ENCODE peak calls at places on chromosome 20, in four cellular contexts. Y, R, G and P are unnamed samples. For H3K4me1, the result is how much of the 10 kb centered on the place peaks cover.

GRCh38 chr20:46406986-46407670 is 713 bp upstream of the ELMO2 start:
- DNase-seq in Y (no peak), R (peak), G (peak), P (peak)

GRCh38 chr20:63522091-63522868 is 1.7 kb downstream of the PPDPF start:
- DNase-seq in Y (no peak), R (no peak), G (no peak), P (no peak)

GRCh38 chr20:57188576-57189079 is 77.8 kb downstream of the BMP7 start:
- DNase-seq in Y (no peak), R (no peak), G (no peak), P (no peak)

GRCh38 chr20:51412333-51412761 is 130.2 kb downstream of the NFATC2 start:
- DNase-seq in Y (peak), R (peak), G (no peak), P (peak)

GRCh38 chr20:63288581-63289251 is 4.3 kb upstream of the COL20A1 start:
- DNase-seq in Y (no peak), R (no peak), G (peak), P (no peak)

GRCh38 chr20:44092551-44093248 is 94.3 kb downstream of the JPH2 start:
- DNase-seq in Y (peak), R (no peak), G (no peak), P (peak)

GRCh38 chr20:18416478-18416877 is 50.4 kb downstream of the DZANK1 start:
- DNase-seq in Y (no peak), R (no peak), G (no peak), P (no peak)

GRCh38 chr20:1465470-1466210 is 1.0 kb downstream of the NSFL1C start:
- DNase-seq in Y (no peak), R (no peak), G (no peak), P (no peak)

DNA sequence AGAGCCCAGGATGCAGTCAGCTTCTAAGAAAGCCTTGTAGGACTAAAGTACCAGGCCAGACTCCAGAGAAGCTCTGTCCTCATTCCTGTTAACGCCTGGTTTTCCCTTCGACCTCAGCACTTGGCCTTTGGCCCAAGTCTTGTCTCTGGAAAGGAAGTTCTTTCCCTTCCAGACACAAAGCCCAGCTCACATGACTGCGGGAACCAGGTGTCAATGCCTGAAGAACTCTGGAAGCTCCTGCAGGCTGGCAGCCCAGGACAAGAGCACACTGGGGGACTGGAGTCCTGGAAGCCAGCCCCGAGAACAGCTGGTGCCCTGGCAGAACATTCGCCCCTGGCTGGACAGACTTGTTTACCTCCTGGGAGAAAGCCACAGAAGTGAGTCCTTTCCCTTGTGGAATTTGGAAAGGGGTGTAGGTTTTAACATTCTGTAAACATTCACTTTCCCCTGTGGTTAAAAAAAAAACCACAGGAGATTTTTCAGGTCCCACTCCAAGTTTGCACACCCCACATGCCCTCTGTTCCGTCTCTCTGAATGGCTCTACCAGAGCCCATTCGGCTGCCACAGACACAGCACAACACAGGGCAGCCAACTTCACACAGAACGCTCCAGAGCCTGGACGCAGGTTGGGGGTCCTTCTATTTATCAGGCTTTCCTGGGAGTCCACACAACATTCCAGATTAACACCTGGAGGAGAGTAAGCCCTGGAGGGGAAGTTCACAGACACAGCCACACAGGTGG is 18.1 kb downstream of the ACSS1 start:
- DNase-seq in Y (peak), R (peak), G (peak), P (peak)
- H3K4me1 ChIP-seq in Y (under half), R (half or more), G (half or more), P (half or more)

GRCh38 chr20:50101281-50101680 is 11.7 kb downstream of the UBE2V1 start:
- DNase-seq in Y (no peak), R (no peak), G (no peak), P (no peak)
- H3K4me1 ChIP-seq in Y (under half), R (under half), G (under half), P (half or more)

GRCh38 chr20:37695684-37696342 is 2.0 kb downstream of the CTNNBL1 start:
- DNase-seq in Y (no peak), R (no peak), G (no peak), P (no peak)
- H3K4me1 ChIP-seq in Y (under half), R (under half), G (under half), P (under half)

GRCh38 chr20:16541878-16542277 is 31.4 kb downstream of the KIF16B start:
- DNase-seq in Y (no peak), R (no peak), G (no peak), P (no peak)
- H3K4me1 ChIP-seq in Y (under half), R (under half), G (under half), P (under half)

DNA sequence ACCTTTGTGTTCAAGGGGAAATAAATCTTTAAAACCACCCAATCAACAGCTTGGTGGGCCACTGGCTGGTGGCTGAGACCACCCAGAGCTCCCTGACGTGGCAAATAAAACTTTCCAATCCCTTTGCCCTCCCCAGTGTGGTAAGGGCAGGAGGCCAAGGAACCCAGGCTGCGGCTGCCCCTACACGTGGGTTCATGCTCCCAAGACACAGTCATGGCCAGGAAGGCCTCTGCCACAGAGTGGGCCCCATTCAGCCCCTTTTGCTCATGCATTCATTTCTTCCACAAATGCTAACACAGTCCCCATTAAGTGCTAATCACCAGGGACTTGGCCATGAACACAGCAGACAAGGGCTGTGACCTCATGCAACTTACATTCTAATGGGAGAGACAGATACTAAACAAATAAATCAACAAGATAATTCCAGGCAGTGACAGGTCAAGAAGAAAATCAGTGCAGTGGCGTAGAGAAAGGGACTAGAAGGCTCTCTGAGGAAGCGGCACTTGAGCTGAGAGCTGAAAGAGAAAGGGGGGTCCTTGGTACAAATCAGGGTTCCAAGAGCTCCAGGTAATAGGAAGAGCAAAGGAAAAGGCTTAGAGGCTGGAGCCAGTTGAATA is 13.8 kb downstream of the PREX1 start:
- DNase-seq in Y (no peak), R (no peak), G (no peak), P (no peak)
- H3K4me1 ChIP-seq in Y (under half), R (under half), G (under half), P (under half)

GRCh38 chr20:41161886-41162285 is 24.5 kb downstream of the PLCG1 start:
- DNase-seq in Y (no peak), R (no peak), G (no peak), P (no peak)
- H3K4me1 ChIP-seq in Y (under half), R (under half), G (under half), P (under half)

GRCh38 chr20:60483371-60483770 is 525.1 kb downstream of the CDH26 start:
- DNase-seq in Y (peak), R (no peak), G (no peak), P (no peak)

GRCh38 chr20:60484316-60484715 is 526.1 kb downstream of the CDH26 start:
- DNase-seq in Y (no peak), R (no peak), G (no peak), P (no peak)

GRCh38 chr20:60482609-60483008 is 524.4 kb downstream of the CDH26 start:
- DNase-seq in Y (peak), R (no peak), G (no peak), P (no peak)

GRCh38 chr20:60486345-60486744 is 528.1 kb downstream of the CDH26 start:
- DNase-seq in Y (peak), R (no peak), G (no peak), P (no peak)

GRCh38 chr20:60485012-60485760 is 527.0 kb downstream of the CDH26 start:
- DNase-seq in Y (no peak), R (no peak), G (no peak), P (no peak)
- H3K4me1 ChIP-seq in Y (under half), R (under half), G (under half), P (under half)

GRCh38 chr20:36094497-36094896 is 60.0 kb upstream of the EPB41L1 start:
- DNase-seq in Y (peak), R (no peak), G (peak), P (no peak)
- H3K4me1 ChIP-seq in Y (under half), R (under half), G (half or more), P (under half)